ENCODE peak calls at places on chromosomes 5 and 9, in eight cellular contexts. V is OCI-LY7, H is WTC11, Y is heart left ventricle, T is A549, O is fibroblast of lung, D is stomach, M is GM20000. I is an unnamed sample.

GRCh38 chr9:100602302-100602930 is 24.5 kb downstream of the CAVIN4 start:
- DNase-seq in T (peak; percentile 64), O (peak; percentile 59), H (peak; percentile 46), D (no peak), M (peak; percentile 25), V (peak; percentile 44), Y (no peak), I (peak; percentile 61)

GRCh38 chr5:5103249-5103648 is 36.9 kb upstream of the ADAMTS16 start:
- DNase-seq in V (no peak), M (no peak), T (no peak), D (no peak), H (no peak), O (no peak), Y (no peak), I (no peak)

GRCh38 chr5:82327961-82328360 is 49.8 kb upstream of the RPS23 start:
- DNase-seq in D (no peak), Y (no peak), M (no peak), V (no peak), H (no peak), O (no peak), T (no peak), I (no peak)

GRCh38 chr5:127398508-127398907 is 107.9 kb downstream of the MEGF10 start:
- DNase-seq in T (no peak), M (no peak), V (no peak), O (no peak), D (no peak), H (no peak), Y (no peak), I (no peak)

GRCh38 chr5:112228672-112229071 is 190.4 kb downstream of the EPB41L4A start:
- DNase-seq in Y (peak; percentile 83), O (peak; percentile 25), D (peak; percentile 95), V (no peak), T (peak; percentile 90), M (no peak), H (peak; percentile 23), I (no peak)

GRCh38 chr5:26009742-26010141 is 1028.6 kb downstream of the CDH9 start:
- DNase-seq in D (no peak), O (no peak), H (peak; percentile 52), V (no peak), Y (no peak), M (no peak), T (peak; percentile 65), I (peak; percentile 24)

GRCh38 chr9:28086881-28087280 is 513.6 kb upstream of the C9orf72 start:
- DNase-seq in H (no peak), V (no peak), Y (no peak), O (no peak), D (no peak), T (no peak), M (no peak), I (no peak)

GRCh38 chr5:60649288-60649917 is 50.6 kb downstream of the DEPDC1B start:
- DNase-seq in O (peak; percentile 59), H (no peak), D (no peak), T (peak; percentile 58), M (peak; percentile 53), Y (no peak), V (peak; percentile 68), I (no peak)

GRCh38 chr5:176438959-176439757 is 9.0 kb upstream of the FAF2 start:
- DNase-seq in Y (no peak), O (peak; percentile 37), T (peak; percentile 74), H (no peak), V (no peak), D (no peak), M (no peak), I (no peak)

GRCh38 chr9:7369384-7369821 is 430.2 kb downstream of the DMAC1 start:
- DNase-seq in M (no peak), Y (no peak), V (no peak), D (no peak), H (no peak), T (no peak), O (no peak), I (no peak)

GRCh38 chr5:58403822-58404433 is 56.0 kb downstream of the PLK2 start:
- DNase-seq in T (no peak), M (no peak), D (no peak), V (no peak), O (no peak), H (no peak), Y (no peak), I (no peak)

DNA sequence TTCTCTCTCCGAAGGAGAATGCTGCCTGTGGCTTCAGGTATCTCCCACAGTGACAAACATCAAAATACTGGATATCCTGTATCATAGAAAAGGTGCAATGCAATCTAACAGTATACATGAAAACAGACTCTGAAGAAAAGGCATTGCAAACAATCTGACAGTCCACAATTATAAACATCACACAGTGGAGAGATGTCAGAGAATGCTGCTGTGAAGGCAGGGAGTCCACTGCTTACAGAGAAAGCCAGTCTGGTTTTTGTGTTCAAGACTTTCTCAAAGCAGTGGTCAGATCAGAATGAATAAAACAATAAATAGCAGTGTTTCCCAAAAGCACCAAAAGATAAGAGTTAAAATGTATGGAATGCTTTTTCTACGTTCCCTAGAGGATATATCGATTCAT is 28.7 kb downstream of the TTC23L start:
- DNase-seq in V (no peak), D (no peak), H (no peak), T (no peak), M (no peak), Y (no peak), O (no peak), I (no peak)
- TF ChIP-seq CTCF in V (no peak), D (no peak), H (no peak), T (no peak), M (no peak), Y (no peak), O (no peak), I (no peak)

GRCh38 chr9:117777823-117778222 is 73.6 kb downstream of the TLR4 start:
- DNase-seq in H (no peak), D (no peak), Y (no peak), V (no peak), M (no peak), O (no peak), T (no peak), I (no peak)

GRCh38 chr9:117771162-117771561 is 67.0 kb downstream of the TLR4 start:
- DNase-seq in Y (no peak), M (no peak), T (no peak), D (no peak), O (no peak), H (no peak), V (no peak), I (no peak)

GRCh38 chr9:117775576-117775975 is 71.4 kb downstream of the TLR4 start:
- DNase-seq in D (no peak), O (no peak), T (no peak), Y (no peak), H (no peak), V (no peak), M (no peak), I (no peak)

GRCh38 chr9:117768740-117769400 is 64.7 kb downstream of the TLR4 start:
- DNase-seq in Y (no peak), T (no peak), M (no peak), H (no peak), D (no peak), O (peak; percentile 0), V (no peak), I (no peak)

DNA sequence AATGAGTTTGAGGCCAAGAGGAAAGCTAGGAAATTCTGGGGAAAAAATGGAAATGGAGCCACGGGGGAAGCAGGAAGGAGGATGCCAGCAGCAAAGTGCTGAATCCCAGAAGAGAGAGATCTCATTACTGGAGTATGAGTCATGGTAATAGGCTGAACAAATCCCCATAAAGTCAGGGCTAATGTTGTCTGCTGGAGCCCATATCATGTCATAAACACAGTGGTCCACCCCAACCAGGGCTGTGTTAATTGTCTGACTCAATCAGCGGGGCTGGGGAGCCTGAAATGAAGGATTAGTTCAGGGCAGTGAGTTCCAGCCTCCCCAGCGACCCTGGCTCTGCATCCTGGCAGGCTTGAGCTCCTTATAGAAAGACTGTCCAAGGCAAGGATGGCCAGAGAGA is 68.8 kb downstream of the TLR4 start:
- DNase-seq in M (no peak), T (no peak), V (no peak), D (no peak), H (no peak), Y (no peak), O (no peak), I (no peak)
- TF ChIP-seq CTCF in M (no peak), T (no peak), V (no peak), D (no peak), H (no peak), Y (no peak), O (no peak), I (no peak)

DNA sequence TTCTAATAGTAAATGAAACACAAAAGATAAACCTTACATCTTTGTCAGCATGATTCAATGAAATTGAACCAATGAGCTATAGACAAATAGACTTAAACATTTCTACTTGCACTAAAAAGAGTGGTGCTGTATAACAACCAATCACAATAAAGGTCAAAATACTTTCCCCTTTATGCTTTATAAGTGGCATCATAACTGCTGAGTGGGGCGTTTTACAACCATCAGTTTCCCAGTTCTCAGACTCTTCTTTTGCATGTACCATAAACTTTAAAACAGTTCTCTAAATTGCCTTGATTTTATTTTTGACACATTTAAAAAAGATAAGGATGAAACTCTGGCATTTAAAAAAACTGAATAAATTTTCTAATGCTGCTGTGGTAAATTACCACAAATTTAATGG is 356.2 kb downstream of the NNT start:
- DNase-seq in D (no peak), Y (no peak), T (no peak), H (no peak), O (no peak), M (no peak), V (no peak), I (no peak)
- TF ChIP-seq CTCF in D (no peak), Y (no peak), T (no peak), H (no peak), O (no peak), M (no peak), V (no peak), I (no peak)

GRCh38 chr9:93060746-93061259 is 2.3 kb downstream of the SUSD3 start:
- DNase-seq in D (peak; percentile 52), O (peak; percentile 34), T (peak; percentile 49), M (no peak), Y (no peak), H (no peak), V (peak; percentile 25), I (no peak)

GRCh38 chr9:93062364-93062763 is 3.9 kb downstream of the SUSD3 start:
- DNase-seq in Y (no peak), T (no peak), M (no peak), H (no peak), V (peak; percentile 87), D (no peak), O (no peak), I (no peak)

GRCh38 chr9:93059960-93060591 is 1.6 kb downstream of the SUSD3 start:
- DNase-seq in D (no peak), O (no peak), V (no peak), H (no peak), T (no peak), M (no peak), Y (no peak), I (no peak)

GRCh38 chr9:93061260-93061751 is 2.8 kb downstream of the SUSD3 start:
- DNase-seq in O (no peak), T (no peak), M (no peak), V (no peak), Y (no peak), D (no peak), H (no peak), I (no peak)

DNA sequence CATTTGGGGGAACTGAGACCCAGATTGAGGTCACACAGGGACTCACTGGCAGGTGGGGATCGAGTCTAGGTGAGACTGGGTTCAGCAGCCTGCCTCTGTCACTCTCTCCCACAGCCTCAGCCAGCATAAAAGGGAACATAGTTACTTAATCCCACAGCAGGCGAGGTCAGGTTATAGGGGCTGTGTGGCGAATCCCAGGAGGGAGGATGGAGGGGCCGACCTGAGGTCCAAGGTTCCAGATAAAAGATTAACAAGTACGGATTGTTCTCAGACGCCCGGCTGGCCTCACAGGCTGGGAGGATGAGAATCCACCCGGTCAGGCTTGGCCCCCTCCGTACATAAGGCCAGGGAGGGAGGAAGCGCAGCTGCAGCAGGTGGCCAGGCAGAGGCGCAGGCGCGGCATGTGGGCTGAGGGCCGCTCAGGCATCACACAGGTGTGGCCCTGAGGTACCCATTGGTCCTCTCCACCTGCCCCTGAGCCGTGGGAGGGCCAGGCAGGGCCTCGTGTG is 3.3 kb downstream of the SUSD3 start:
- DNase-seq in D (peak; percentile 48), T (peak; percentile 20), M (peak; percentile 78), O (no peak), Y (no peak), V (peak; percentile 97), H (peak; percentile 57), I (no peak)
- TF ChIP-seq CTCF in D (no peak), T (no peak), M (no peak), O (no peak), Y (no peak), V (no peak), H (no peak), I (no peak)